ENCODE peak calls at places on chromosomes 3 and 15, in five cellular contexts. O is lower leg skin, H is astrocyte of the spinal cord, Z is HCT116, F is fibroblast of lung. M is an unnamed sample.

GRCh38 chr3:58609990-58610389 is 32.8 kb upstream of the FAM107A start:
- DNase-seq in O (no peak), H (no peak), Z (no peak), F (peak; percentile 12), M (peak; percentile 41)

GRCh38 chr3:53219897-53220483 is 35.8 kb downstream of the TKT start:
- DNase-seq in H (peak; percentile 80), F (peak; percentile 60), O (peak; percentile 47), Z (peak; percentile 57), M (peak; percentile 84)

GRCh38 chr3:194808709-194809108 is 123.0 kb downstream of the FAM43A start:
- DNase-seq in Z (no peak), O (no peak), F (peak; percentile 45), H (peak; percentile 45), M (no peak)

GRCh38 chr15:44716983-44717602 is 5.8 kb downstream of the B2M start:
- DNase-seq in O (no peak), H (no peak), F (no peak), Z (no peak), M (no peak)

GRCh38 chr3:113038326-113038725 is 47.5 kb downstream of the GTPBP8 start:
- DNase-seq in Z (no peak), O (no peak), H (no peak), F (peak; percentile 9), M (no peak)

GRCh38 chr15:100726070-100726420 is 123.7 kb downstream of the ASB7 start:
- DNase-seq in F (no peak), Z (no peak), H (no peak), O (peak; percentile 11), M (no peak)

GRCh38 chr15:95287774-95288173 is 1042.7 kb upstream of the NR2F2 start:
- DNase-seq in O (no peak), F (peak; percentile 38), H (peak; percentile 55), Z (no peak), M (no peak)

GRCh38 chr3:152402698-152403456 is 134.1 kb downstream of the MBNL1 start:
- DNase-seq in O (no peak), F (peak; percentile 81), Z (no peak), H (no peak), M (no peak)

GRCh38 chr3:187315872-187316271 is 24.3 kb upstream of the MASP1 start:
- DNase-seq in H (no peak), Z (no peak), O (no peak), F (peak; percentile 17), M (no peak)

GRCh38 chr3:187321766-187322165 is 30.2 kb upstream of the MASP1 start:
- DNase-seq in O (no peak), H (no peak), F (no peak), Z (no peak), M (no peak)

GRCh38 chr3:187318819-187319616 is 27.5 kb upstream of the MASP1 start:
- DNase-seq in Z (peak; percentile 42), H (peak; percentile 68), F (peak; percentile 54), O (peak; percentile 36), M (no peak)

GRCh38 chr3:187314176-187314575 is 22.6 kb upstream of the MASP1 start:
- DNase-seq in F (no peak), Z (no peak), H (no peak), O (no peak), M (no peak)

DNA sequence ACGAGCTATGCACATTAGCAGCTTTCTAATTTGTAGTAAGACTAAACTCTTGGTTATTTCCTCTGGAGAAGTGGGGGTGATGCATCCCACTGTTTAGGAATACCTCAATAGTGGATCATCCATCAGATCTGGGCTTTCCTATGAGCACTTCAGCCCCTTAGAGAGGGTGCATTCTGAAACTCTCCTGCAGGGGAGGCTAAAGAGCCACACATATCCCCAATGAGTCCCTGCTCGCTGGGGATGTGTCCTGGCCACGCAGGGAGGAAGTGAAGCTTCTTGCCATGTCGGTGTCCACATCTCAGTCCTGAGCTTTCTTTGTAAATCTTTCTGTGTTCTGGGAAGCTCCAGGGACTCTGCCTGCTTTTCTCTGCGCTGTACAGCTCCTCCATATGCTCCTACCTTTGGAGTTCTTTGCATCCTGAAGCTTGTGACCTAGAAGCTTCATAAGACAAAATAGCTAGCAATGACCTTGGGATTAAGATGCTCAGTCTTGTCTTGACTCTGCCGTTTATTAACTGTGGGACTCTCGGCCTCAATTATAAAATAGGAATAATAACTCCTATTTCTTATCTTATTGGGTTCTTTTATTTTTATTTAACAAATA is 28.3 kb upstream of the MASP1 start:
- DNase-seq in Z (peak; percentile 65), H (peak; percentile 58), F (peak; percentile 48), O (peak; percentile 71), M (no peak)
- TF ChIP-seq CTCF in Z (peak; percentile 92), H (peak; percentile 92), F (peak; percentile 95), O (no peak), M (peak; percentile 87)

GRCh38 chr3:62827550-62827949 is 47.7 kb downstream of the CADPS start:
- DNase-seq in F (no peak), Z (no peak), O (no peak), H (no peak), M (no peak)

GRCh38 chr3:62835594-62836236 is 39.5 kb downstream of the CADPS start:
- DNase-seq in F (no peak), O (no peak), H (no peak), Z (no peak), M (no peak)

GRCh38 chr3:62832569-62832968 is 42.6 kb downstream of the CADPS start:
- DNase-seq in O (no peak), H (no peak), F (no peak), Z (no peak), M (no peak)

GRCh38 chr3:62837145-62837787 is 38.0 kb downstream of the CADPS start:
- DNase-seq in H (no peak), F (no peak), O (no peak), Z (no peak), M (no peak)

GRCh38 chr3:62833538-62833937 is 41.7 kb downstream of the CADPS start:
- DNase-seq in Z (no peak), H (peak; percentile 5), F (peak; percentile 19), O (no peak), M (no peak)
- TF ChIP-seq CTCF in Z (peak; percentile 29), H (peak; percentile 46), F (peak; percentile 29), O (no peak), M (peak; percentile 48)

DNA sequence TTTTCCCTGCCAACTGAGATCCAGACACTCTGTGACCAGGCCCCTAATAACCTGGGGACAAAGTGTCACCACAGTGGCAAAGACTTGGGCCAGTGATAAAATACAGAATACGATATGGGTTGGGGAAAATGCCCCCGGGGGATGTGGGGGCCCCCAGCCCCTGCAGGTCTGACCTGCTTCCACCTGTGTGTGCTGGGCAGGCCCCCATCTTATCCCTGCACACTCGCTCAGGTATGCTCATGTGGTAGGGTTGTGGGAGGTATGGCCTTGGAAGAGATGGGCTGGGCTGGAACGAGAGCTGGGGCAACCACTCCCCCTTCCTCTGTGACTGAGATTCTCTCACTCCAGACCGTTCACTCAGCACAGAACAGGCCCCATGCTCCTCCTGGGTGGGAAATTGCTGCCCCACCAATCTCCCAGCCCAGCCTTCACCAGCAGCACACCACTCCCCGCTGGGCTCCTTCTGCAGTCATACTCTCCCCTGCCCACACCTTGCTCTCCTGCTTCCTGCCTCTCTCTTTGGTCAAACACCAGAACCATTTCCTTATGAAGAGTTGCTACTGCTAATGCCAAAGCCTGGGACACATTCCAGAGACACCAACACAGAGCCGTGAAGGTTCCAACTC is 9.6 kb upstream of the CPEB1 start:
- DNase-seq in O (no peak), H (no peak), F (no peak), Z (no peak), M (no peak)
- TF ChIP-seq CTCF in O (no peak), H (no peak), F (no peak), Z (no peak), M (no peak)

GRCh38 chr3:183502782-183503181 is 52.7 kb downstream of the KLHL6 start:
- DNase-seq in F (peak; percentile 10), H (no peak), O (no peak), Z (no peak), M (no peak)
- TF ChIP-seq CTCF in F (peak; percentile 11), H (peak; percentile 11), O (no peak), Z (no peak), M (peak; percentile 64)

GRCh38 chr3:37256447-37256846 is 82.1 kb upstream of the LRRFIP2 start:
- DNase-seq in Z (no peak), F (no peak), H (no peak), O (no peak), M (no peak)
- TF ChIP-seq CTCF in Z (peak; percentile 25), F (no peak), H (peak; percentile 26), O (no peak), M (peak; percentile 24)

GRCh38 chr3:8755564-8756237 is 13.7 kb downstream of the OXTR start:
- DNase-seq in O (no peak), Z (peak; percentile 37), H (no peak), F (peak; percentile 17), M (no peak)
- TF ChIP-seq CTCF in O (no peak), Z (peak; percentile 66), H (peak; percentile 42), F (peak; percentile 26), M (peak; percentile 70)

GRCh38 chr3:144774897-144775296 is 803.3 kb downstream of the DIPK2A start:
- DNase-seq in F (no peak), Z (no peak), O (no peak), H (no peak), M (no peak)
- TF ChIP-seq CTCF in F (no peak), Z (no peak), O (no peak), H (no peak), M (peak; percentile 19)

DNA sequence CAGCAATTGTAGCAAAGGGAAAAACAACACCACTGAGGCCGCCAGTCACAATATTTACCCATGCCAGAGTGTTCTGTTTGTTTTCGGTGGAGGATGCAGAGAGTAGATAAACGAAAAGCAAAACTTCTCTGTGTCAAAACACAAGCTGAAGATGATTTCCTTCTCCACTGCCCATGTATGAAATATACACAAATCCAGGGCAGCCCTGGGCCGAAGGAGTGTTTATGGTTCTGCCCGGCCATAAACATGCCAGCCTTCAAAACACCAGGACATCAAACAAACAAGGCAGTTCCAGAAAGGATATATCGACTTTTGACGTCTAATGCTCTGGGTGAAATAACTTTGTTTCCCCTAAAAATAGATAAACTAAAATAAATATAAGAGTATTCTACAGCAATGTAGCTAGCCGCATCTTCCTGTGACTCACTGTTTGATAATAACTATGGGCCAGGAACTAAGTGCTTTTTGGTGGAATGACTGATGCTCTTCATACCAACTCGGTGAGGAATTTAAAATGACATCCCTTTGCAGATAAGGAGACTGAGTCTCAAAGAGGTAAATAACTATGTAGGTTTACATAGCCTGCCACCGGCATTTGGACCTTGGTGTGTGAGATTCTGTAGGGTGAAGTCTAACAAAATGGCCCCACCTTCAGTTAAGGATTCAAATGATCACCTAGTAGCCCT is 82.8 kb downstream of the MAGI1 start:
- DNase-seq in H (peak; percentile 73), O (no peak), F (peak; percentile 91), Z (peak; percentile 77), M (no peak)
- TF ChIP-seq CTCF in H (no peak), O (no peak), F (no peak), Z (no peak), M (no peak)

GRCh38 chr3:81394656-81395055 is 366.8 kb downstream of the GBE1 start:
- DNase-seq in F (no peak), Z (no peak), H (no peak), O (no peak), M (no peak)

GRCh38 chr3:81393251-81393650 is 368.2 kb downstream of the GBE1 start:
- DNase-seq in O (no peak), Z (no peak), H (peak; percentile 15), F (peak; percentile 27), M (no peak)

DNA sequence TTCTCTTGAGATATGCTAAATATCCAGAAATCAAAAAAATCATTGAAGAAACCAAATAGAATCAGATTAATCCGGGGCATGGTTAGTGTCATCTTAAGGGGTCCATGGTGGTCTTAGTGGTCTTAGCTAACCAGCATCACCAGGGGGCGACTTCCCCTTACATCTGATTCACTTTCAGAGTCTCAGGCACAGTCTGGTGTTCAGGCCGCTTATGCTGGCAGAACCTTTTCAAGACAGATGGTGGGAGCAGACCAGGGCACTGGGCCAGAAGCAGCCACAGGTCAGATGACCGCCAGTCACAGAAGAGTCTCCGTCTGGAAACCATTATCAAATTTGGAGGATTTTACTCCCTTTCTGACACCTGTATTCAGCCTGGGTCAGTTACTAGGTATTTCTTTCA is 365.7 kb downstream of the GBE1 start:
- DNase-seq in Z (no peak), F (no peak), H (no peak), O (no peak), M (no peak)
- TF ChIP-seq CTCF in Z (no peak), F (no peak), H (no peak), O (no peak), M (peak; percentile 32)

M was measured in chondrocyte.